ENCODE peak calls at places on chromosomes 5 and 9, in six cellular contexts. One of them, this sample, is unnamed.

GRCh38 chr5:128237504-128237903 is 153.9 kb downstream of the SLC12A2 start:
- DNase-seq in iPS DF 6.9: no peak
- DNase-seq in transverse colon: no peak
- DNase-seq in PC-9: no peak
- DNase-seq in H9: no peak
- DNase-seq in fibroblast of lung: peak; percentile 80
- DNase-seq in this sample: no peak

GRCh38 chr9:82147798-82148440 is 159.3 kb downstream of the SPATA31D1 start:
- DNase-seq in transverse colon: no peak
- DNase-seq in PC-9: no peak
- DNase-seq in H9: no peak
- DNase-seq in fibroblast of lung: peak; percentile 62
- DNase-seq in iPS DF 6.9: no peak
- DNase-seq in this sample: no peak

GRCh38 chr5:135443329-135443960 is 3.7 kb downstream of the DCANP1 start:
- DNase-seq in iPS DF 6.9: no peak
- DNase-seq in fibroblast of lung: no peak
- DNase-seq in H9: peak; percentile 24
- DNase-seq in transverse colon: no peak
- DNase-seq in PC-9: no peak
- DNase-seq in this sample: no peak

GRCh38 chr5:75681125-75681830 is 36.0 kb downstream of the POC5 start:
- DNase-seq in fibroblast of lung: peak; percentile 43
- DNase-seq in iPS DF 6.9: no peak
- DNase-seq in transverse colon: no peak
- DNase-seq in PC-9: no peak
- DNase-seq in H9: no peak
- DNase-seq in this sample: no peak

GRCh38 chr9:16337322-16338029 is 533.0 kb downstream of the BNC2 start:
- DNase-seq in H9: no peak
- DNase-seq in transverse colon: no peak
- DNase-seq in fibroblast of lung: peak; percentile 96
- DNase-seq in PC-9: peak; percentile 65
- DNase-seq in iPS DF 6.9: no peak
- DNase-seq in this sample: no peak

GRCh38 chr5:115686692-115687054 is 60.8 kb upstream of the TMED7 start:
- DNase-seq in PC-9: no peak
- DNase-seq in iPS DF 6.9: no peak
- DNase-seq in fibroblast of lung: peak; percentile 82
- DNase-seq in H9: no peak
- DNase-seq in transverse colon: no peak
- DNase-seq in this sample: no peak

GRCh38 chr5:174951151-174951780 is 226.9 kb downstream of the MSX2 start:
- DNase-seq in iPS DF 6.9: peak; percentile 60
- DNase-seq in PC-9: peak; percentile 35
- DNase-seq in fibroblast of lung: peak; percentile 71
- DNase-seq in transverse colon: peak; percentile 40
- DNase-seq in H9: peak; percentile 77
- DNase-seq in this sample: no peak

GRCh38 chr5:17860660-17861315 is 226.5 kb downstream of the TAF11L14 start:
- DNase-seq in iPS DF 6.9: no peak
- DNase-seq in H9: no peak
- DNase-seq in PC-9: no peak
- DNase-seq in fibroblast of lung: peak; percentile 4
- DNase-seq in transverse colon: no peak
- DNase-seq in this sample: no peak

GRCh38 chr5:52015760-52016159 is 632.5 kb downstream of the ISL1 start:
- DNase-seq in PC-9: no peak
- DNase-seq in transverse colon: no peak
- DNase-seq in H9: no peak
- DNase-seq in fibroblast of lung: no peak
- DNase-seq in iPS DF 6.9: no peak
- DNase-seq in this sample: no peak

GRCh38 chr9:5949103-5949699 is 58.5 kb downstream of the MLANA start:
- DNase-seq in H9: no peak
- DNase-seq in transverse colon: no peak
- DNase-seq in fibroblast of lung: peak; percentile 24
- DNase-seq in PC-9: peak; percentile 11
- DNase-seq in iPS DF 6.9: no peak
- DNase-seq in this sample: no peak

GRCh38 chr5:111158105-111158744 is 66.0 kb upstream of the CAMK4 start:
- DNase-seq in PC-9: peak; percentile 49
- DNase-seq in iPS DF 6.9: peak; percentile 67
- DNase-seq in fibroblast of lung: peak; percentile 64
- DNase-seq in transverse colon: peak; percentile 68
- DNase-seq in H9: peak; percentile 58
- DNase-seq in this sample: peak; percentile 59

GRCh38 chr9:36928670-36929349 is 105.3 kb downstream of the PAX5 start:
- DNase-seq in iPS DF 6.9: no peak
- DNase-seq in PC-9: no peak
- DNase-seq in fibroblast of lung: peak; percentile 89
- DNase-seq in transverse colon: no peak
- DNase-seq in H9: no peak
- DNase-seq in this sample: no peak

GRCh38 chr9:18608371-18608770 is 134.4 kb downstream of the ADAMTSL1 start:
- DNase-seq in PC-9: no peak
- DNase-seq in fibroblast of lung: peak; percentile 62
- DNase-seq in iPS DF 6.9: no peak
- DNase-seq in H9: no peak
- DNase-seq in transverse colon: no peak
- DNase-seq in this sample: no peak

GRCh38 chr9:18605763-18606162 is 131.8 kb downstream of the ADAMTSL1 start:
- DNase-seq in PC-9: no peak
- DNase-seq in H9: no peak
- DNase-seq in fibroblast of lung: peak; percentile 48
- DNase-seq in transverse colon: no peak
- DNase-seq in iPS DF 6.9: no peak
- DNase-seq in this sample: no peak

GRCh38 chr9:18606281-18606680 is 132.3 kb downstream of the ADAMTSL1 start:
- DNase-seq in H9: no peak
- DNase-seq in fibroblast of lung: peak; percentile 48
- DNase-seq in PC-9: no peak
- DNase-seq in transverse colon: no peak
- DNase-seq in iPS DF 6.9: no peak
- DNase-seq in this sample: no peak

GRCh38 chr9:18604971-18605370 is 131.0 kb downstream of the ADAMTSL1 start:
- DNase-seq in transverse colon: no peak
- DNase-seq in PC-9: no peak
- DNase-seq in iPS DF 6.9: no peak
- DNase-seq in fibroblast of lung: no peak
- DNase-seq in H9: no peak
- DNase-seq in this sample: no peak

GRCh38 chr9:18606831-18607230 is 132.9 kb downstream of the ADAMTSL1 start:
- DNase-seq in fibroblast of lung: peak; percentile 73
- DNase-seq in transverse colon: no peak
- DNase-seq in PC-9: no peak
- DNase-seq in H9: peak; percentile 44
- DNase-seq in iPS DF 6.9: peak; percentile 25
- DNase-seq in this sample: no peak
- H3K9me3 ChIP-seq in fibroblast of lung: no peaks in the 10 kb centered on the region
- H3K9me3 ChIP-seq in transverse colon: no peaks in the 10 kb centered on the region
- H3K9me3 ChIP-seq in PC-9: no peaks in the 10 kb centered on the region
- H3K9me3 ChIP-seq in H9: no peaks in the 10 kb centered on the region
- H3K9me3 ChIP-seq in iPS DF 6.9: no peaks in the 10 kb centered on the region
- H3K9me3 ChIP-seq in this sample: no peaks in the 10 kb centered on the region

DNA sequence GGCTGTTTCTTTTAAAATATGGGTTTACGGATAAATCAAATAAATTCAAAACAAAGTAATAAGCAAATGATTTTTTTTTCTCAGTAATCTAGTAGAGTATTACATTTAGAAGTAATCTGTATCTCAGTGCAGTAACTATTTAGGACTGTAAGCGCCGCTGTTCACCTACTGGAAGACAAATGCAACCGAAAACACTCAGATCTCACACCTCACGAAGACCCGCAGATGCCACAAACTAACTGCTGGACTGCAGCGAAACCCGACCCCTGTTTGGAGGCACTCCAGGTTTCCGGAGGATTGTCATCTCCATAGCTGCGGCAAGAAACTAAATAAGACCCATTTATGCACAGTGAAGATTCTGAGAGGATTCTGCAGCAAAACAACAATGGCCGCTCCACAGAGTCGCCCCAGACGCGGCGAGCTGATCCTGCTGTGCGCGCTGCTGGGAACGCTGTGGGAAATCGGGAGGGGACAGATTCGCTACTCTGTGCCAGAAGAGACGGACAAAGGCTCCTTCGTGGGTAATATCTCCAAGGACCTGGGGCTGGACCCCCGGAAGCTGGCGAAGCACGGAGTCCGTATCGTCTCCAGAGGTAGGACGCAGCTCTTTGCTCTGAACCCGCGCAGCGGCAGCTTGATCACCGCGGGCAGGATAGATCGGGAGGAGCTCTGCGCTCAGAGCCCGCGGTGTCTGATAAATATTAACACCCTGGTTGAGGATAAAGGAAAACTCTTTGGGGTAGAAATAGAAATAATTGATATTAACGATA is at the start of gene PCDHGA8:
- DNase-seq in fibroblast of lung: no peak
- DNase-seq in PC-9: no peak
- DNase-seq in transverse colon: no peak
- DNase-seq in H9: no peak
- DNase-seq in iPS DF 6.9: no peak
- DNase-seq in this sample: no peak
- H3K9me3 ChIP-seq in fibroblast of lung: peaks cover 4% of the 10 kb centered on the region
- H3K9me3 ChIP-seq in PC-9: no peaks in the 10 kb centered on the region
- H3K9me3 ChIP-seq in transverse colon: peaks cover 63% of the 10 kb centered on the region
- H3K9me3 ChIP-seq in H9: peaks cover 53% of the 10 kb centered on the region
- H3K9me3 ChIP-seq in iPS DF 6.9: peaks cover 3% of the 10 kb centered on the region
- H3K9me3 ChIP-seq in this sample: peaks cover 8% of the 10 kb centered on the region

GRCh38 chr9:118992813-118993747 is 376.2 kb downstream of the BRINP1 start:
- DNase-seq in H9: no peak
- DNase-seq in PC-9: no peak
- DNase-seq in transverse colon: no peak
- DNase-seq in iPS DF 6.9: no peak
- DNase-seq in fibroblast of lung: peak; percentile 52
- DNase-seq in this sample: no peak

GRCh38 chr9:118991366-118992285 is 377.6 kb downstream of the BRINP1 start:
- DNase-seq in H9: peak; percentile 28
- DNase-seq in fibroblast of lung: peak; percentile 75
- DNase-seq in iPS DF 6.9: no peak
- DNase-seq in PC-9: no peak
- DNase-seq in transverse colon: no peak
- DNase-seq in this sample: no peak

GRCh38 chr9:118990949-118991348 is 378.3 kb downstream of the BRINP1 start:
- DNase-seq in transverse colon: no peak
- DNase-seq in iPS DF 6.9: no peak
- DNase-seq in H9: no peak
- DNase-seq in fibroblast of lung: no peak
- DNase-seq in PC-9: no peak
- DNase-seq in this sample: no peak

GRCh38 chr9:118985851-118986250 is 383.4 kb downstream of the BRINP1 start:
- DNase-seq in H9: no peak
- DNase-seq in PC-9: no peak
- DNase-seq in fibroblast of lung: no peak
- DNase-seq in transverse colon: no peak
- DNase-seq in iPS DF 6.9: no peak
- DNase-seq in this sample: no peak

DNA sequence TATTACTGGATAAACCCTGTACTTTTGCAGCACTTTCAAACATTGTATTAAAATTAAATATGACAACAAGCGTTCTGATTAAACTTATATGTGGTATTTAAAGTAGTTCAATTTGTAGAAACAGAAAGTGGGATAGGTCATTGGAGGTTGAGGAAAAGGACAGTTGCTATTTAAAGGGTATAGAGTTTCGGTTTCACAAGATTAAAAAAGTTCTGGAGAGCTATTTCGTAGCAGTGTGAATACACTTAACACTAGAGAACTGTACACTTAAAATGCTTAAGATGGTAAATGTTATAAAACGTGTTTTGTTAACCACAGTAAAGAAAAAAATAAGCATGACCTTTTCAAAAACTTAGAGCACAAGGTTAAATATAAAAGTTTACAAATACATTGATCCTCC is 382.1 kb downstream of the BRINP1 start:
- DNase-seq in iPS DF 6.9: no peak
- DNase-seq in PC-9: no peak
- DNase-seq in fibroblast of lung: no peak
- DNase-seq in H9: no peak
- DNase-seq in transverse colon: no peak
- DNase-seq in this sample: no peak
- H3K9me3 ChIP-seq in iPS DF 6.9: no peaks in the 10 kb centered on the region
- H3K9me3 ChIP-seq in PC-9: no peaks in the 10 kb centered on the region
- H3K9me3 ChIP-seq in fibroblast of lung: no peaks in the 10 kb centered on the region
- H3K9me3 ChIP-seq in H9: no peaks in the 10 kb centered on the region
- H3K9me3 ChIP-seq in transverse colon: no peaks in the 10 kb centered on the region
- H3K9me3 ChIP-seq in this sample: no peaks in the 10 kb centered on the region

GRCh38 chr5:178327931-178328711 is 95.5 kb upstream of the PHYKPL start:
- DNase-seq in fibroblast of lung: no peak
- DNase-seq in PC-9: no peak
- DNase-seq in H9: no peak
- DNase-seq in iPS DF 6.9: no peak
- DNase-seq in transverse colon: no peak
- DNase-seq in this sample: no peak

GRCh38 chr5:178325311-178326053 is 92.9 kb upstream of the PHYKPL start:
- DNase-seq in transverse colon: no peak
- DNase-seq in iPS DF 6.9: no peak
- DNase-seq in H9: no peak
- DNase-seq in fibroblast of lung: no peak
- DNase-seq in PC-9: no peak
- DNase-seq in this sample: no peak

GRCh38 chr5:178324481-178325310 is 92.1 kb upstream of the PHYKPL start:
- DNase-seq in transverse colon: no peak
- DNase-seq in fibroblast of lung: no peak
- DNase-seq in PC-9: no peak
- DNase-seq in H9: no peak
- DNase-seq in iPS DF 6.9: no peak
- DNase-seq in this sample: no peak

GRCh38 chr5:178327446-178327845 is 94.8 kb upstream of the PHYKPL start:
- DNase-seq in fibroblast of lung: no peak
- DNase-seq in PC-9: no peak
- DNase-seq in transverse colon: no peak
- DNase-seq in H9: no peak
- DNase-seq in iPS DF 6.9: no peak
- DNase-seq in this sample: no peak

GRCh38 chr5:178326054-178326715 is 93.6 kb upstream of the PHYKPL start:
- DNase-seq in transverse colon: no peak
- DNase-seq in PC-9: no peak
- DNase-seq in iPS DF 6.9: no peak
- DNase-seq in H9: no peak
- DNase-seq in fibroblast of lung: no peak
- DNase-seq in this sample: no peak
- H3K9me3 ChIP-seq in transverse colon: no peaks in the 10 kb centered on the region
- H3K9me3 ChIP-seq in PC-9: no peaks in the 10 kb centered on the region
- H3K9me3 ChIP-seq in iPS DF 6.9: no peaks in the 10 kb centered on the region
- H3K9me3 ChIP-seq in H9: no peaks in the 10 kb centered on the region
- H3K9me3 ChIP-seq in fibroblast of lung: no peaks in the 10 kb centered on the region
- H3K9me3 ChIP-seq in this sample: no peaks in the 10 kb centered on the region

This sample was measured in T-helper 17 cell.